ENCODE peak calls at places on chromosomes 2 and 18, in six cellular contexts. G, W, K, Q, C and L are unnamed samples.

GRCh38 chr2:129877795-129878775 is 101.4 kb upstream of the RAB6C start:
- DNase-seq in G (no peak), W (peak), K (no peak), Q (no peak), C (peak), L (no peak)

GRCh38 chr2:13745324-13745723 is 887.2 kb upstream of the LRATD1 start:
- DNase-seq in G (no peak), W (no peak), K (no peak), Q (no peak), C (no peak), L (no peak)

GRCh38 chr2:162490795-162491470 is 147.0 kb downstream of the GCA start:
- DNase-seq in G (no peak), W (no peak), K (no peak), Q (no peak), C (no peak), L (no peak)

GRCh38 chr2:46252891-46253659 is 44.1 kb upstream of the EPAS1 start:
- DNase-seq in G (no peak), W (no peak), K (no peak), Q (no peak), C (peak), L (peak)

GRCh38 chr2:26072925-26073768 is 39.3 kb downstream of the RAB10 start:
- DNase-seq in G (no peak), W (no peak), K (no peak), Q (no peak), C (no peak), L (no peak)

GRCh38 chr18:10907749-10908148 is 241.6 kb downstream of the PIEZO2 start:
- DNase-seq in G (no peak), W (no peak), K (no peak), Q (no peak), C (no peak), L (no peak)

GRCh38 chr18:45521151-45521550 is 94.1 kb upstream of the SLC14A2 start:
- DNase-seq in G (no peak), W (no peak), K (no peak), Q (no peak), C (peak), L (no peak)

GRCh38 chr2:99706734-99707133 is 216.9 kb upstream of the REV1 start:
- DNase-seq in G (no peak), W (no peak), K (no peak), Q (no peak), C (no peak), L (no peak)

GRCh38 chr2:30145826-30146336 is 926 bp upstream of the YPEL5 start:
- DNase-seq in G (no peak), W (no peak), K (no peak), Q (no peak), C (no peak), L (no peak)

GRCh38 chr2:45330617-45331016 is 280.4 kb downstream of the SRBD1 start:
- DNase-seq in G (no peak), W (no peak), K (no peak), Q (no peak), C (peak), L (no peak)

GRCh38 chr2:207115715-207116364 is 49.9 kb downstream of the KLF7 start:
- DNase-seq in G (no peak), W (no peak), K (no peak), Q (no peak), C (peak), L (no peak)

GRCh38 chr2:189260361-189260761 is 80.8 kb upstream of the COL5A2 start:
- DNase-seq in G (no peak), W (no peak), K (no peak), Q (no peak), C (peak), L (no peak)

GRCh38 chr2:54671010-54671409 is 52.5 kb upstream of the EML6 start:
- DNase-seq in G (no peak), W (no peak), K (no peak), Q (no peak), C (no peak), L (no peak)

GRCh38 chr18:59155140-59155539 is 15.5 kb downstream of the SEC11C start:
- DNase-seq in G (no peak), W (no peak), K (no peak), Q (no peak), C (peak), L (no peak)

GRCh38 chr18:25686960-25687520 is 335.1 kb upstream of the ZNF521 start:
- DNase-seq in G (no peak), W (no peak), K (no peak), Q (no peak), C (peak), L (no peak)

GRCh38 chr2:237264480-237265219 is 149.3 kb downstream of the COL6A3 start:
- DNase-seq in G (no peak), W (no peak), K (no peak), Q (no peak), C (peak), L (no peak)

GRCh38 chr2:191036365-191036764 is 22.4 kb upstream of the STAT1 start:
- DNase-seq in G (no peak), W (no peak), K (no peak), Q (no peak), C (no peak), L (no peak)

GRCh38 chr2:135182601-135183000 is 130.5 kb downstream of the RAB3GAP1 start:
- DNase-seq in G (no peak), W (no peak), K (no peak), Q (no peak), C (no peak), L (no peak)

GRCh38 chr18:56727399-56727798 is 76.2 kb downstream of the WDR7 start:
- DNase-seq in G (peak), W (no peak), K (no peak), Q (peak), C (no peak), L (no peak)

GRCh38 chr2:187586091-187586632 is 31.9 kb upstream of the TFPI start:
- DNase-seq in G (no peak), W (no peak), K (no peak), Q (no peak), C (peak), L (no peak)

GRCh38 chr2:222423632-222424280 is 587 bp upstream of the SGPP2 start:
- DNase-seq in G (peak), W (no peak), K (no peak), Q (peak), C (no peak), L (no peak)